ENCODE peak calls at places on chromosomes 11 and 22, in nine cellular contexts. L is cardiac muscle cell; H is central memory CD4-positive, alpha-beta T cell; Z is nephron progenitor cell; Q is LNCaP clone FGC; V is NCI-H510A; N is HTR-8/SVneo; S is lung; I is WTC11. G is an unnamed sample.
A peak's percentile ranks its signal among the peaks of the same experiment; 100 is the strongest.

GRCh38 chr11:117180661-117181585 is 2.4 kb downstream of the SIDT2 start:
- DNase-seq in L (peak; percentile 81), H (peak; percentile 57), Z (peak; percentile 58), Q (no peak), V (peak; percentile 47), N (no peak), S (peak; percentile 74), I (peak; percentile 91), G (peak; percentile 35)

GRCh38 chr11:117822031-117822521 is 2.5 kb downstream of the FXYD2 start:
- DNase-seq in L (no peak), H (peak; percentile 30), Z (peak; percentile 62), Q (no peak), V (peak; percentile 38), N (peak; percentile 45), S (no peak), I (peak; percentile 72), G (no peak)

GRCh38 chr11:111531687-111532364 is 8.7 kb upstream of the LAYN start:
- DNase-seq in L (peak; percentile 77), H (no peak), Z (no peak), Q (no peak), V (no peak), N (peak; percentile 83), S (no peak), I (no peak), G (no peak)

GRCh38 chr11:101478587-101479375 is 105.0 kb downstream of the TRPC6 start:
- DNase-seq in L (no peak), H (no peak), Z (no peak), Q (no peak), V (no peak), N (peak; percentile 20), S (no peak), I (no peak), G (no peak)

GRCh38 chr22:30224161-30224857 is 22.2 kb downstream of the LIF start:
- DNase-seq in L (no peak), H (no peak), Z (no peak), Q (no peak), V (no peak), N (no peak), S (no peak), I (no peak), G (no peak)

GRCh38 chr22:38841211-38841610 is 2.6 kb downstream of the NPTXR start:
- DNase-seq in L (no peak), H (no peak), Z (no peak), Q (no peak), V (no peak), N (no peak), S (no peak), I (no peak), G (no peak)

GRCh38 chr11:117232022-117232878 is at the start of the genes PCSK7 and RNF214:
- DNase-seq in L (peak; percentile 79), H (peak; percentile 68), Z (peak; percentile 80), Q (no peak), V (peak; percentile 61), N (peak; percentile 93), S (peak; percentile 71), I (peak; percentile 69), G (no peak)

GRCh38 chr11:22539851-22540376 is 85.7 kb downstream of the FANCF start:
- DNase-seq in L (peak; percentile 35), H (no peak), Z (no peak), Q (no peak), V (no peak), N (peak; percentile 7), S (no peak), I (no peak), G (no peak)

GRCh38 chr22:40001800-40002577 is 7.2 kb downstream of the FAM83F start:
- DNase-seq in L (no peak), H (no peak), Z (no peak), Q (no peak), V (no peak), N (no peak), S (no peak), I (no peak), G (no peak)

GRCh38 chr11:60657880-60658279 is 41.5 kb upstream of the MS4A8 start:
- DNase-seq in L (no peak), H (no peak), Z (no peak), Q (no peak), V (no peak), N (no peak), S (peak; percentile 42), I (no peak), G (no peak)

GRCh38 chr11:129895126-129896041 is at the start of gene NFRKB:
- DNase-seq in L (peak; percentile 75), H (peak; percentile 77), Z (peak; percentile 94), Q (no peak), V (peak; percentile 65), N (peak; percentile 77), S (peak; percentile 87), I (peak; percentile 93), G (peak; percentile 59)

GRCh38 chr11:120719348-120719747 is 207.8 kb downstream of the GRIK4 start:
- DNase-seq in L (peak; percentile 8), H (no peak), Z (no peak), Q (no peak), V (no peak), N (no peak), S (no peak), I (no peak), G (no peak)

GRCh38 chr22:37123649-37124048 is 14.1 kb upstream of the TMPRSS6 start:
- DNase-seq in L (no peak), H (no peak), Z (no peak), Q (no peak), V (no peak), N (no peak), S (no peak), I (no peak), G (no peak)

GRCh38 chr11:89495951-89496350 is 4.8 kb upstream of the NOX4 start:
- DNase-seq in L (peak; percentile 62), H (no peak), Z (no peak), Q (no peak), V (no peak), N (peak; percentile 30), S (no peak), I (peak; percentile 12), G (no peak)

GRCh38 chr22:21682385-21683175 is 16.8 kb downstream of the PPIL2 start:
- DNase-seq in L (no peak), H (no peak), Z (no peak), Q (no peak), V (no peak), N (no peak), S (no peak), I (no peak), G (no peak)

GRCh38 chr11:12066056-12066798 is 44.2 kb upstream of the MICAL2 start:
- DNase-seq in L (peak; percentile 78), H (no peak), Z (no peak), Q (no peak), V (no peak), N (peak; percentile 79), S (no peak), I (no peak), G (no peak)

GRCh38 chr11:18322818-18323570 is 627 bp downstream of the GTF2H1 start:
- DNase-seq in L (no peak), H (no peak), Z (no peak), Q (no peak), V (no peak), N (no peak), S (no peak), I (no peak), G (no peak)

GRCh38 chr22:50318698-50319411 is 8.0 kb downstream of the DENND6B start:
- DNase-seq in L (no peak), H (no peak), Z (no peak), Q (no peak), V (no peak), N (no peak), S (no peak), I (no peak), G (no peak)

GRCh38 chr11:8259316-8259995 is 4.2 kb downstream of the LMO1 start:
- DNase-seq in L (no peak), H (no peak), Z (no peak), Q (no peak), V (no peak), N (no peak), S (no peak), I (no peak), G (no peak)

GRCh38 chr11:33777906-33778305 is 3.6 kb upstream of the FBXO3 start:
- DNase-seq in L (no peak), H (no peak), Z (no peak), Q (no peak), V (no peak), N (no peak), S (no peak), I (no peak), G (no peak)